ENCODE peak calls at places on chromosomes 3 and 15, in six cellular contexts. C is fibroblast of mammary gland, Q is colonic mucosa, Z is mesothelial cell of epicardium, T is choroid plexus epithelial cell, I is adrenal gland. S is an unnamed sample.

GRCh38 chr3:98540346-98540745 is 8.6 kb downstream of the GPR15 start:
- DNase-seq in C (no peak), Q (no peak), Z (no peak), T (no peak), I (no peak), S (no peak)

GRCh38 chr15:35603298-35603697 is 57.3 kb upstream of the DPH6 start:
- DNase-seq in C (peak), Q (no peak), Z (no peak), T (peak), I (no peak), S (no peak)

GRCh38 chr15:34133511-34133910 is 31.6 kb downstream of the PGBD4 start:
- DNase-seq in C (no peak), Q (no peak), Z (no peak), T (peak), I (no peak), S (no peak)

GRCh38 chr15:92112180-92112579 is 258.7 kb downstream of the SLCO3A1 start:
- DNase-seq in C (peak), Q (no peak), Z (no peak), T (no peak), I (no peak), S (no peak)

GRCh38 chr15:95013379-95013778 is 782.0 kb downstream of the MCTP2 start:
- DNase-seq in C (no peak), Q (no peak), Z (no peak), T (no peak), I (no peak), S (no peak)

GRCh38 chr15:67783303-67783702 is 42.0 kb upstream of the SKOR1 start:
- DNase-seq in C (no peak), Q (no peak), Z (no peak), T (no peak), I (no peak), S (no peak)

GRCh38 chr3:154900777-154901176 is 179.3 kb upstream of the MME start:
- DNase-seq in C (no peak), Q (no peak), Z (no peak), T (no peak), I (no peak), S (no peak)

GRCh38 chr15:59278120-59278519 is 71.5 kb downstream of the LDHAL6B start:
- DNase-seq in C (no peak), Q (no peak), Z (no peak), T (no peak), I (no peak), S (no peak)

GRCh38 chr15:39508536-39508935 is 72.3 kb upstream of the THBS1 start:
- DNase-seq in C (peak), Q (no peak), Z (no peak), T (no peak), I (no peak), S (no peak)

GRCh38 chr3:197117107-197117506 is 87.5 kb upstream of the MELTF start:
- DNase-seq in C (no peak), Q (no peak), Z (no peak), T (peak), I (no peak), S (no peak)

GRCh38 chr3:53668872-53669271 is 174.5 kb downstream of the CACNA1D start:
- DNase-seq in C (peak), Q (no peak), Z (no peak), T (peak), I (no peak), S (no peak)

GRCh38 chr3:8442993-8443670 is 58.5 kb upstream of the LMCD1 start:
- DNase-seq in C (no peak), Q (no peak), Z (no peak), T (peak), I (no peak), S (no peak)

GRCh38 chr3:10259036-10259435 is 10.8 kb downstream of the TATDN2 start:
- DNase-seq in C (no peak), Q (no peak), Z (no peak), T (no peak), I (no peak), S (no peak)

DNA sequence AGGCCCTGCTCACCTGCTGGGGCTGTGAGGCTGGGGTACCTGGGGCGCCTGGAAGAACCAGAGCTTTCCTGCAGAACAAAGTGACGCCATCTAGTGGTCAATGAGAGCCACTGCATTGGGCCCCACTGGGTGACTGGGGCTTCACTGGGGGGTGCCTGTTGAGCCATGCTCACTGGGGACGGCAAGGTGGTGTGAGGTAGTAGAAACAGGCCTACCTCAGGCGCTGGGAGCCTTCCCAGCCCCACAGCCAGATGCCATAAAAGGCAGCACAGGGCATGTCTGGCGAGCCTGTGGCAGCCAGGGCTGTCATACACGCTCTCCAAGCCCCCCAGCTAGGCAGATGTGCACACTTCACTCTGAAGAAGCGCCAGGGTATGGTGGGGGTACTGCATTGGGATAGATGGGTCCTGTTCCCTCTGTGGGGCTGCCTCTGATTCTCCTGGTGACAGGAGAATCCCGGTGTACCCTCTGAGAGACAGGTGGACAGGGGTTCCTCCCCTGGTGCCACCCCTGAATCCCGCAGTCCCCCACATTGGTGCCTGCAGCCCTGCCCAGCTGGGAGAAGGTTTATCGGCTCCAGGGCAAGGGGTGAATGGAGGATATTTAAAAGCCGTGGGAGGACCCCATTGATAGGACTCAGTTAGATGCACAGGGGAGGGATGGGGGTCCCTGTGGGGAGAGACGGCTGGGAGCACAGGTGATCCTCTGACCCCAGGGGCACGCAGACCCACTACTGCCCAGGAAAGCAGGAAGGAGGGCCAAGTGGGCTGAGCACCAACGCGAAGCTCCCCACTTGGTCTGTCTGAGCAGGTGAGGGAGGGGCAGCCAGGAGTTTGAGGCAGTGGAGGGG is 178.8 kb downstream of the NSMCE3 start:
- DNase-seq in C (peak), Q (no peak), Z (no peak), T (peak), I (no peak), S (no peak)
- TF ChIP-seq CTCF in C (peak), Q (peak), Z (peak), T (peak), I (peak), S (no peak)

GRCh38 chr15:56243117-56243773 is 434 bp downstream of the RFX7 start:
- DNase-seq in C (peak), Q (peak), Z (peak), T (peak), I (peak), S (no peak)

GRCh38 chr15:56244811-56245576 is 1.3 kb upstream of the RFX7 start:
- DNase-seq in C (no peak), Q (peak), Z (no peak), T (no peak), I (peak), S (no peak)

GRCh38 chr15:56244237-56244810 is 645 bp upstream of the RFX7 start:
- DNase-seq in C (peak), Q (peak), Z (no peak), T (peak), I (peak), S (peak)

GRCh38 chr15:56242576-56243116 is 1.0 kb downstream of the RFX7 start:
- DNase-seq in C (peak), Q (no peak), Z (no peak), T (peak), I (no peak), S (no peak)

DNA sequence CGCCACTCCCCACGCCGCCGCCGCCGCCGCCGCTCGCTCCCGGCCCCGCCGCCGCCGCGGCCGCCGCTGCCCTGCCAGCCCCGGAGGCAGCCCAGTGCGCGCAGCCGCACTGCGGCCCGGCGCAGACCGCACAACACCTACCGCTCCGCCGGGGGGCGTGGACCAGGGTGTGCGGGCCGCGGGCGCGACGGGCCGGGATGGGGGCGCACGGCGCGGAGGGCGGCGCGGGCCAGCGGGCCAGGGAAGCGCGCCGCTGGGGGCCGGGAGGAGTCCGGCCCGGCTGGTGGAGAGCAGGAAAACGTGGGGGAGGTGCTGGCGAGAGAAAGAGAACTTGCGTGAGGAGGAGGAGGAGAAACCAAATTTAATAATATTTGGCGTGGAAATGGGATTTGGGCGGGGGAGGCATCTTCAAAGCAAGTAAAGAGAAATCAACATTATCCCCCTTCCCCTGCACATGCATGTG is at the start of gene RFX7:
- DNase-seq in C (peak), Q (peak), Z (peak), T (peak), I (peak), S (peak)
- TF ChIP-seq CTCF in C (no peak), Q (no peak), Z (no peak), T (no peak), I (no peak), S (no peak)

DNA sequence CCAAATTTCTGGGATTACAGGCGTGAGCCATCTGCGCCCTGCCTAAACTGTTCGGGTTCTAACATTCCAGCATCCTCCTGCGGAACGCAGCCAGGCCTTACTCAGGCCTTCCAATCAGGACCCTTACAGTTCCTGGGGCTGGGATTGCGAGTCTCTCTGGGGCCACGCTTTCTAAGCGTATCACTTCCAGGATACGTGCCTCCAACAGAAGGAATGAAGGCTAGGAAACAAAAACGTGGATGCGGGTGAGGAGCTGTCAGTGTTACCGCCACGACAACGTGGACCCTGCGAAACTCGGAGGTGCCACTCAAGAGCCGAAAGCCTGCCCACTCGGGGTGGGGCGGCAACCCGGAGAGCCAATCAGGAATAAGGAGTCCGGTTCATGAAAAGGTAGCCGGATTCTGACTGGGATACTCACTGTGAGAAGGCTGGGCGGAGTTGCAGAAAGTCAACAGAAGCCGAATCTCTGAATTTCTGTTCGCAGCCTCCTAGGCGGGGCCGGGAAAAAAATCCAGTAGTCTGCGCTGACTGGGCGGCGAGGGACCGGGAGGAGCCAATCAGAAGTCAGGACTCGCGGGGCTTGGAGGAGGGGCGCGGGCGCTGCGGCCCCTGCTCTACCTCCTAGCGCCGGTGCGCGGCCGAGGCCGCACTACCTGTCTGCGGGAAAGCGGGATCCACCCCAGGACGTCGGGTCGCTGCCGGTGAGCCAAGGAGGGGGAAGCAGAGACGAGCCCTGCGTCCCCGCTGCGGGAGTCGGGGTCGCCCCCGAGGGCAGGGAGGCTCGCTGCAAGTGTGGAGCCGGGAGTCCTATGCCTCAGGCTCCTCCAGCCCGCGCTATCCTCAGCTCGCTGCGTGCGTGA is at the start of gene HYKK:
- DNase-seq in C (peak), Q (peak), Z (peak), T (peak), I (peak), S (peak)
- TF ChIP-seq CTCF in C (no peak), Q (no peak), Z (no peak), T (no peak), I (no peak), S (no peak)

GRCh38 chr3:23865595-23866396 is 51.0 kb downstream of the NKIRAS1 start:
- DNase-seq in C (peak), Q (no peak), Z (no peak), T (peak), I (no peak), S (no peak)

GRCh38 chr3:23864954-23865353 is 51.8 kb downstream of the NKIRAS1 start:
- DNase-seq in C (no peak), Q (no peak), Z (no peak), T (peak), I (peak), S (no peak)

GRCh38 chr3:23872330-23872729 is 44.5 kb downstream of the NKIRAS1 start:
- DNase-seq in C (no peak), Q (no peak), Z (no peak), T (no peak), I (no peak), S (no peak)

GRCh38 chr3:23863060-23863459 is 53.7 kb downstream of the NKIRAS1 start:
- DNase-seq in C (no peak), Q (no peak), Z (no peak), T (no peak), I (no peak), S (no peak)

DNA sequence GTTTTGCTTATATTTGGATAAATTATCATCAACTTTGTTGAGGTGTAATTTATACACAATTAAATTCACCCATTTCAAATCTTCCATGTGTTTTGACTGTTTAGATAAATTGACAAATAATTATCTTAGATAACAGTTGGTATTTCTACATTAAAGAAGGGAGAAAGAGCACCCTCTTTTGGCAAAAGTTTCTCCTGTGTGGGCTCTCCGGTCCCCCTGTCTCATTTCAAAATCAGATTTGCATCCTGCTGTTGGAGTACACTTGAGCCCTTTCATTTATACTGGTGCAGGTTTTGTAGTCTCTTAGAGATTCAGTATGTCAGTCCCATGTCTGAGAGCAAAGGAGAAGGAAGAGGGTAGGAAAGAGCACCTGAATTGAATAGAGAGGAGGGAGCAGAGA is 49.4 kb downstream of the NKIRAS1 start:
- DNase-seq in C (no peak), Q (no peak), Z (no peak), T (peak), I (no peak), S (no peak)
- TF ChIP-seq CTCF in C (peak), Q (no peak), Z (no peak), T (peak), I (no peak), S (no peak)

GRCh38 chr3:184234224-184234623 is 4.8 kb downstream of the VWA5B2 start:
- DNase-seq in C (peak), Q (no peak), Z (no peak), T (peak), I (peak), S (peak)
- TF ChIP-seq CTCF in C (no peak), Q (no peak), Z (no peak), T (peak), I (peak), S (no peak)

DNA sequence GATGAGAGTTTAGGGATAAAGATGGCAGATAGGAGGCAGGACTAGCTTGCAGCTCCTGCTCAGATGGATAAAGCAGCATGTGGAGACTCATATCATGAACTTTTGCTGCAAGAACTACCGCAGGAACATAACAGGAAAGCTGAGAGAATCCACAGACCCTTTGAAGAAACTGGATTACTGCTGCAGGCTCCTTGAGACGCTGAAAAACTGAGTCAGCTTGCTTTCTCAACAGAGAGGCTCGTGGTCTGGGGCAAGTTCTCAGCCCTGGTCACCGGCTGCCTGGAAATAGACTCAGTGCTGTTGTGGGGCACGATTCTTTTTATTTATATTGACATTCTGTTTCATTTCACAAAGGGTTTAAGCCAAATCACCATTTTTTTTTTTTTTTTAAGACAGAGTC is 28.8 kb upstream of the TRIM59 start:
- DNase-seq in C (peak), Q (no peak), Z (no peak), T (peak), I (no peak), S (no peak)
- TF ChIP-seq CTCF in C (no peak), Q (no peak), Z (no peak), T (peak), I (no peak), S (no peak)

GRCh38 chr3:20673866-20674265 is 487.9 kb upstream of the SGO1 start:
- DNase-seq in C (no peak), Q (no peak), Z (no peak), T (no peak), I (no peak), S (no peak)

GRCh38 chr3:20669184-20669583 is 483.2 kb upstream of the SGO1 start:
- DNase-seq in C (no peak), Q (no peak), Z (no peak), T (no peak), I (peak), S (no peak)

GRCh38 chr3:20669675-20670074 is 483.7 kb upstream of the SGO1 start:
- DNase-seq in C (no peak), Q (no peak), Z (no peak), T (no peak), I (no peak), S (no peak)

GRCh38 chr3:20666091-20666490 is 480.1 kb upstream of the SGO1 start:
- DNase-seq in C (no peak), Q (no peak), Z (no peak), T (no peak), I (no peak), S (no peak)

DNA sequence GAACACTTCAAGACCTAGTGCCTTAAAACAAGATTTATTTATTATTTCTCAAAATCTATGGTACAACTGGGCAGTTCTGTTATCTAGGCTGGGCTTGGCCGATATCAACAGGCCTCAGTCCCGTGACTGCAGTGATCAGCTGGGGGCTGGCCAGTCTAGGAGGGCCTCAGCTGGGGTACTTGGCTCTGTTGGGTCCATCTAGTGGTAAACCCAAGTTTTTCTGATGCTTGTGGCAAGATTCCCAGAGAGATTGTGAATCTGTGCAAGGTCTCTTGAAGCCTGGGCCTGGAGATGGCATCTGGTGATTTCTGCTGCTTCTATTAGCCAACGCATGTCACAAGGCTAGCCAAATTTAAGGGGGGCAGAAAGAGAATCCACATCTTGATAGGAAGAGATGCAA is 482.4 kb upstream of the SGO1 start:
- DNase-seq in C (peak), Q (no peak), Z (no peak), T (peak), I (peak), S (no peak)
- TF ChIP-seq CTCF in C (peak), Q (no peak), Z (no peak), T (peak), I (no peak), S (no peak)

DNA sequence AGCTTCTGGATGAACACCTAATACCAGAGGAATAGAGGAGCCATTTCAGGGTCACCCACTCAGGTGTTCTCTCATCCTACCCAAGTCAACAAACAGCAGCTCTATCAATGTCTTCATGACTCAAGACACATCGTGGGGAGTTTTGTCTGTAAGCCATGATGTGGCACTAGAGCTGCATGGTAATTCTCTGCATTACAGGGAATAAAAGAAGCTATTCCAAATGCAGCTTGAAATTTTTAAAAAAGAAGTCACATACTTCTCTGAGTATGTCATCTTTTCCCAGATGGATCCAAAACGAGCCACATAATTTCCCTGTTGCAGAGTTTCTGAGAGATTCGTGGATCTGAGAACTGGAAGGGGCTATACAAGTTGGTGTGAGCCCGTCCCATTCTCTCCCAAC is 6.1 kb upstream of the THSD4 start:
- DNase-seq in C (peak), Q (no peak), Z (no peak), T (peak), I (no peak), S (no peak)
- TF ChIP-seq CTCF in C (peak), Q (no peak), Z (no peak), T (peak), I (no peak), S (no peak)

GRCh38 chr3:123483146-123483545 is 34.3 kb upstream of the ADCY5 start:
- DNase-seq in C (no peak), Q (no peak), Z (no peak), T (no peak), I (no peak), S (no peak)

GRCh38 chr3:123488641-123489347 is 39.9 kb upstream of the ADCY5 start:
- DNase-seq in C (no peak), Q (no peak), Z (no peak), T (no peak), I (no peak), S (no peak)

GRCh38 chr3:123485551-123485950 is 36.7 kb upstream of the ADCY5 start:
- DNase-seq in C (no peak), Q (no peak), Z (no peak), T (no peak), I (no peak), S (no peak)

GRCh38 chr3:123489400-123490004 is 40.6 kb upstream of the ADCY5 start:
- DNase-seq in C (peak), Q (peak), Z (peak), T (peak), I (peak), S (peak)

DNA sequence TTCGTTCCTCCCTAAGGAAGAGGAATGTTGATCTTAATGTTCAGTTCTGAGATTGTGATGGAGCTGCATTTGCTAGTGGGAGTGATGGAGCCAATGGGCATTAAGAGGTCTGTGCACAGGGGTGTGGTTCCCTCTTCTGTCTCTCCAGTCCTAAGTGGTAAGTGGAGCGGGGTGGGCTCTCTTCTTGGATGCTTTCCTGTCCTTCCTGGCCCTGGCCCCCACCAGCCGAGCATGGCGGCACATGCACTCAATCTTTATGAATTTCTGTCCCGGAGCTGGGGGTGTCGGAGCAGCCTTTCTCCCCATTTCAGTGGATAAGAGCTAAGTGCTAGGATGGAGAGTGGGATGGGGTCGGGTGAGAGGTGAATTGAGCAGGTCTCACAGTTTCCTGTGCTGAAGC is 37.6 kb upstream of the ADCY5 start:
- DNase-seq in C (no peak), Q (no peak), Z (no peak), T (no peak), I (no peak), S (no peak)
- TF ChIP-seq CTCF in C (no peak), Q (no peak), Z (no peak), T (no peak), I (no peak), S (no peak)